ENCODE peak calls at places on chromosomes 3 and 15, in ten cellular contexts. U, L, C, M, Q, F, S, P, B and X are unnamed samples.

GRCh38 chr15:67794832-67795574 is 30.3 kb upstream of the SKOR1 start:
- DNase-seq in Q (no peak), S (no peak), L (no peak), M (no peak), B (no peak), P (no peak), C (no peak), F (no peak), U (no peak), X (no peak)

GRCh38 chr15:101014276-101014675 is 95.1 kb downstream of the LRRK1 start:
- DNase-seq in S (no peak), C (no peak), B (no peak), P (no peak), L (no peak), F (no peak), Q (no peak), U (no peak), M (peak; percentile 12), X (no peak)

GRCh38 chr3:414063-414462 is 217.5 kb downstream of the CHL1 start:
- DNase-seq in Q (no peak), C (peak; percentile 49), S (peak; percentile 39), B (peak; percentile 19), U (no peak), L (peak; percentile 1), F (no peak), M (no peak), P (no peak), X (peak; percentile 10)

GRCh38 chr3:40719660-40720287 is 195.0 kb downstream of the ZNF621 start:
- DNase-seq in U (no peak), F (no peak), C (peak; percentile 80), B (peak; percentile 23), S (peak; percentile 76), Q (no peak), L (peak; percentile 3), P (no peak), M (no peak), X (peak; percentile 8)

GRCh38 chr3:18544135-18544534 is 119.0 kb upstream of the SATB1 start:
- DNase-seq in Q (no peak), F (no peak), S (no peak), M (no peak), B (no peak), C (no peak), L (no peak), U (no peak), P (no peak), X (no peak)

GRCh38 chr3:14864131-14864530 is 45.4 kb downstream of the FGD5 start:
- DNase-seq in Q (no peak), C (no peak), P (no peak), S (no peak), U (no peak), L (no peak), B (no peak), M (no peak), F (no peak), X (no peak)

GRCh38 chr15:89400121-89400996 is 65.7 kb upstream of the POLG start:
- DNase-seq in B (no peak), U (no peak), F (no peak), M (no peak), P (no peak), Q (no peak), C (no peak), L (no peak), S (no peak), X (no peak)

GRCh38 chr3:71576966-71577459 is 6.5 kb downstream of the FOXP1 start:
- DNase-seq in F (no peak), Q (no peak), P (no peak), C (no peak), S (no peak), L (no peak), U (no peak), B (no peak), M (no peak), X (no peak)

GRCh38 chr3:187616307-187616939 is 53.8 kb downstream of the SST start:
- DNase-seq in F (peak; percentile 18), C (peak; percentile 63), Q (peak; percentile 14), P (no peak), B (peak; percentile 74), U (no peak), S (peak; percentile 70), M (peak; percentile 41), L (peak; percentile 43), X (peak; percentile 74)

GRCh38 chr15:84821501-84822021 is 4.4 kb downstream of the ALPK3 start:
- DNase-seq in P (no peak), F (no peak), L (no peak), C (no peak), Q (no peak), S (no peak), U (no peak), M (no peak), B (peak; percentile 69), X (peak; percentile 39)

GRCh38 chr3:139979991-139980390 is 45.0 kb downstream of the CLSTN2 start:
- DNase-seq in L (no peak), P (no peak), M (no peak), C (no peak), S (no peak), F (no peak), Q (no peak), B (no peak), U (no peak), X (no peak)

GRCh38 chr3:139978966-139979365 is 44.0 kb downstream of the CLSTN2 start:
- DNase-seq in F (no peak), L (no peak), B (no peak), C (no peak), M (no peak), Q (no peak), U (no peak), S (no peak), P (no peak), X (no peak)

GRCh38 chr3:139982404-139982803 is 47.4 kb downstream of the CLSTN2 start:
- DNase-seq in B (peak; percentile 1), P (no peak), F (no peak), C (peak; percentile 13), U (no peak), M (no peak), L (no peak), Q (no peak), S (no peak), X (no peak)
- TF ChIP-seq CTCF in B (no peak), P (no peak), F (peak; percentile 6), C (peak; percentile 42), U (no peak), M (no peak), L (no peak), Q (peak; percentile 20), S (peak; percentile 19), X (no peak)

GRCh38 chr15:51629612-51630011 is 7.0 kb upstream of the DMXL2 start:
- DNase-seq in B (peak; percentile 60), S (peak; percentile 23), C (no peak), F (no peak), L (no peak), M (no peak), U (no peak), Q (peak; percentile 13), P (no peak), X (peak; percentile 46)
- H3K4me3 ChIP-seq in B (no peak overlapping the region), S (no peak overlapping the region), C (no peak overlapping the region), F (no peak overlapping the region), L (no peak overlapping the region), M (no peak overlapping the region), U (no peak overlapping the region), Q (no peak overlapping the region), P (no peak overlapping the region), X (no peak overlapping the region)

GRCh38 chr3:176431986-176432385 is 765.3 kb downstream of the TBL1XR1 start:
- DNase-seq in U (no peak), P (no peak), M (no peak), Q (no peak), S (no peak), F (no peak), C (no peak), L (peak; percentile 43), B (no peak), X (no peak)

GRCh38 chr3:176431073-176431472 is 766.2 kb downstream of the TBL1XR1 start:
- DNase-seq in C (no peak), U (no peak), Q (no peak), S (no peak), F (no peak), L (no peak), P (no peak), B (no peak), M (no peak), X (no peak)

GRCh38 chr3:176426371-176426770 is 770.9 kb downstream of the TBL1XR1 start:
- DNase-seq in S (no peak), M (no peak), U (no peak), C (no peak), Q (no peak), L (no peak), P (no peak), B (no peak), F (no peak), X (no peak)

GRCh38 chr3:176428552-176428951 is 768.7 kb downstream of the TBL1XR1 start:
- DNase-seq in S (no peak), B (no peak), F (no peak), Q (no peak), M (no peak), L (no peak), C (no peak), U (no peak), P (no peak), X (no peak)

DNA sequence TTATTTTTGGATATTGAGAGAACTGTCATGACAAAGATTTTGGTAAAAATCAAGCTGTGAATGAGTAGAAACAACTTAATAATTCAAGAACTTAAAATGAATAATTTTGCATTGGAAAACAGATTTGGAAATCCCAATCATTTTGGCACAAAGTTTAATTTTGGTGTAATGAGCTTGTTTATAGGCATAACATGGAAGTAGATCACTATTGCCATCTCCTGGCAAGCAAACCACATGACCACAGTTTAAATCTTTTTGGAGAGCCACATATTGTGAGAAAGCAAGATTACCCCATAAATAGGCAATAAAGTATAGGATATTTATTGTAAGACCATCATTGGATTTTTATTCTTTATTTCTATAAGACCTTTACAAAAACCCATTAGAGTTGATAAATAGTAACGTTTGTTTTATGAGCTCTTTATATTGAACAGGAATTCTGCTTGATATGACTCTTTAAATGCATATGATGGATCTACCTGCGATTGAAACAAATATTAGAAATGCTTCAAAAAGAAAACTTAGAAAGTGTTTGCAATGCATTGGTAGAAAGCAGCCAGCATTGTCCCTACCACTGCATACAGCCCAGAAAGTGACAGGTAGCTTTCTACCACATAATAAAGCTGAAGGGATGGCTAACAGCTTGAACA is 766.9 kb downstream of the TBL1XR1 start:
- DNase-seq in B (peak; percentile 68), F (peak; percentile 20), P (no peak), Q (no peak), L (peak; percentile 54), S (peak; percentile 57), C (peak; percentile 48), M (no peak), U (peak; percentile 13), X (peak; percentile 53)
- TF ChIP-seq CTCF in B (peak; percentile 60), F (peak; percentile 58), P (peak; percentile 60), Q (peak; percentile 42), L (peak; percentile 74), S (peak; percentile 75), C (peak; percentile 80), M (peak; percentile 46), U (peak; percentile 69), X (peak; percentile 49)

DNA sequence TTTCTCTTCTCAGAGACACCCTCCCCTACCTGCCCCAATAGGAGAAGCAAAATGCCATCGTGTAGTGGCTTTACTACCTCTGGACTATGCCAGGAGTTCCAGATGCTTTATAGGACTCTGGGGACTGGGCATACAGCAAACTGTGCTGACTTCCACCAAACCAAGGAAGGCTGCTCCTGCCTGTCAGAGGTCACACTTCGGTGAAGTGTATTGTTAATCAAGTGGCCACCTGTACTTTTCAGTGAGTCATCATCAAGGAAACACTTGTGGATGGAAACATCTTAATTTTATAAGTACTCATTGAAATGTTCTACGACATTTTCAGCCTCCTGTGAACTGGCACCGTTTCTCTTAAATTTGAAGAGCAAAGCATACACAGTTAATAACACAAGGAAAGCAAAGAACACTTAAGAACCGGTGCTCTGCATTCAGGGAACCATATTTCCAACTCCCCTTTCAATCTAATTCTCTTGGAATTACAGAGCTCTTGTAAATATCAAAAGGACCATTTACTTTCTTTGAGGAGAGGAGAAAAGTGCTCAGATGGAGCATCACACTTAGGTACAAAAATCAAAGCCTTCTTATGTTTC is 801.7 kb upstream of the DPPA4 start:
- DNase-seq in F (no peak), B (no peak), Q (no peak), C (no peak), P (no peak), U (no peak), M (no peak), L (peak; percentile 11), S (peak; percentile 27), X (no peak)
- H3K4me3 ChIP-seq in F (no peak overlapping the region), B (no peak overlapping the region), Q (no peak overlapping the region), C (no peak overlapping the region), P (no peak overlapping the region), U (no peak overlapping the region), M (no peak overlapping the region), L (no peak overlapping the region), S (no peak overlapping the region), X (no peak overlapping the region)